ENCODE peak calls at places on chromosome 22, in seven cellular contexts. R, Z, A, I, S, X and H are unnamed samples.

GRCh38 chr22:27461470-27461869 is 340.1 kb downstream of the MN1 start:
- DNase-seq in R (peak), I (no peak), A (peak), X (no peak), S (peak), Z (no peak), H (no peak)

GRCh38 chr22:22603470-22603947 is 40.9 kb upstream of the GGTLC2 start:
- DNase-seq in R (no peak), S (no peak), Z (no peak), X (no peak), I (no peak), A (no peak), H (no peak)

GRCh38 chr22:30561402-30562154 is 12.9 kb downstream of the GAL3ST1 start:
- DNase-seq in I (no peak), R (no peak), X (no peak), Z (peak), S (no peak), A (no peak), H (no peak)

GRCh38 chr22:35310556-35311550 is 11.2 kb downstream of the TOM1 start:
- DNase-seq in A (no peak), R (no peak), Z (no peak), S (no peak), X (no peak), I (no peak), H (no peak)

GRCh38 chr22:48889887-48890692 is 937.6 kb downstream of the BRD1 start:
- DNase-seq in I (no peak), Z (no peak), A (no peak), S (no peak), R (no peak), X (no peak), H (no peak)

GRCh38 chr22:39515266-39516050 is 4.9 kb upstream of the ATF4 start:
- DNase-seq in S (no peak), I (no peak), Z (no peak), A (no peak), X (no peak), R (no peak), H (no peak)

GRCh38 chr22:50665212-50665611 is 7.4 kb upstream of the SHANK3 start:
- DNase-seq in I (no peak), A (no peak), R (no peak), X (no peak), S (no peak), Z (no peak), H (no peak)

GRCh38 chr22:20580611-20581502 is 73.4 kb downstream of the MED15 start:
- DNase-seq in A (no peak), I (no peak), Z (no peak), S (no peak), R (no peak), X (no peak), H (no peak)

GRCh38 chr22:43826142-43827093 is 14.3 kb upstream of the EFCAB6 start:
- DNase-seq in I (peak), A (no peak), S (no peak), R (peak), Z (peak), X (no peak), H (peak)

GRCh38 chr22:47367993-47368945 is 605.8 kb downstream of the TBC1D22A start:
- DNase-seq in A (no peak), S (no peak), I (no peak), X (no peak), R (no peak), Z (no peak), H (no peak)

GRCh38 chr22:27107824-27108223 is 450.4 kb downstream of the MIAT start:
- DNase-seq in A (no peak), X (no peak), R (peak), I (no peak), Z (peak), S (peak), H (no peak)

GRCh38 chr22:47292546-47293320 is 530.3 kb downstream of the TBC1D22A start:
- DNase-seq in Z (no peak), A (no peak), S (no peak), R (no peak), X (no peak), I (no peak), H (no peak)

GRCh38 chr22:38489561-38490133 is 16.5 kb downstream of the DDX17 start:
- DNase-seq in A (no peak), X (no peak), Z (no peak), S (no peak), I (no peak), R (no peak), H (no peak)
- H3K27ac ChIP-seq in A (no peak), X (no peak), Z (peak), S (peak), I (no peak), R (no peak), H (no peak)

GRCh38 chr22:37564111-37564711 is 3.9 kb downstream of the CDC42EP1 start:
- DNase-seq in R (no peak), X (no peak), Z (no peak), I (no peak), A (no peak), S (no peak), H (no peak)

GRCh38 chr22:37566329-37566837 is 6.1 kb downstream of the CDC42EP1 start:
- DNase-seq in I (peak), X (peak), Z (no peak), R (no peak), A (no peak), S (no peak), H (peak)

GRCh38 chr22:37567991-37568390 is 7.7 kb downstream of the CDC42EP1 start:
- DNase-seq in Z (no peak), X (no peak), A (no peak), S (no peak), R (no peak), I (no peak), H (no peak)

GRCh38 chr22:37563153-37564081 is 3.1 kb downstream of the CDC42EP1 start:
- DNase-seq in X (no peak), S (peak), I (peak), Z (no peak), R (peak), A (peak), H (peak)

GRCh38 chr22:37565830-37566229 is 5.5 kb downstream of the CDC42EP1 start:
- DNase-seq in A (no peak), Z (no peak), I (no peak), R (no peak), S (no peak), X (no peak), H (no peak)
- H3K27ac ChIP-seq in A (no peak), Z (no peak), I (peak), R (no peak), S (peak), X (no peak), H (peak)

DNA sequence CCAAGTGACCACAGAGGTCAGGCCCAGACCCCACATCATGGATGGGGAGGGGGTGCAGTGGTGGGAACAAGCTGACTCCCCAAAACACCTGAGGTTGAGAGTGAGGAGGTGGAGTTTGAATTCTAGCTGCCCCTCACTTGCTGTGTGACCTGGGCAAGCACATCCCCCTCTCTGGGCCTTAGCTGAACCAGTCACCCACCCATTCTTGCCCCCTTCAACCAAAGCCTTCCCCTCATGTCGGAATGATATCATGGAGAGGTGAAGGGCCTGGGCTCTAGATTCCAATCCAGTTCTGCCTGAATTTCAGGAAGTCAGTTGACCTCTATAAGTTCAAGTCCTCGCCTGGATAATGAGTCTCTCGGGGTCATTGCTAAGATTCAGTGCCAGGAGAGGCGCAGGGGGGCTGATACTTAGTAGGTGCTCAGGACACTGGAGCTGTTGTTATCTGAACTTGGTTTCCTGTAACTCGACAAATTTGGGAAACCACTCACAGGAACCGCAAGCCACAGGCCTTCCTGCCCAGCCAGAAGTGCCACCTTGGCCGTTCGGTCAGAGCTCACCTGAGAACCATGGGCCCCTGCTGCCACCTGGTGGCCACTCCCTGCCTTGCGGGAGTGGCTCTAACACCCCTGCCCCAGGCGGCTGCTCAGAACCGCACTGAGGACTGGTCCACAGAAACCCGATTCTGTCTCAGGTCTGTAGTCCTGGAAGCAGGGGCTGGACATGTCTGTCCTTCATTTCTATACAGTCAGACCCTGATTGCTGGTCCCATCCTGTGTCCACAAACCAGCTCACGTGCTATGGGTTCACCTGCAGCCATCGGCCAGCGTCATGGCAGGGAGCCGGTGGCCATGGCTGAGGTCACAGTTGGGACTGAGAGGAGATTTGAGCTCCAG is 6.9 kb downstream of the CDC42EP1 start:
- DNase-seq in A (no peak), Z (peak), I (peak), R (peak), S (no peak), X (peak), H (peak)
- H3K27ac ChIP-seq in A (peak), Z (no peak), I (peak), R (no peak), S (peak), X (no peak), H (peak)

DNA sequence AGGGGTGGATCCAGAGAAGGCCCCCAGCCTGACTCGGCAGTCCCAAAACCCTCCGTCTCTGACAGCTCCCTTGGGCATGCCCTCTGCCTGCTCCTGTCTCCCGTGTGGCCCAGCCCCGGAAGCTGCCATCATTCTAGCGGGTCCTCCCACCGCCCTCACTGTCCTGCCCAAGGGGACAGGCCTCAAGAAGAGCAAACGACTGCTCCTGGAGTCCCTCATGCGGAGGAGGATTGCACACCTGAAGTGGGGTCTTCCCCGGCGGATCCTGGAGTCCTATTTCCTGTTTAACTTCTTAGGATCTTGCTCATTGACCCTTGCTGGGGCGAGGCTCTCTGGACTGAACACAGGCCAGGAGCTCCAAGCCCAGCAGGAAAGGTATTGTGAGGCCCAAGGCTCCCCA is 2.6 kb upstream of the MEI1 start:
- DNase-seq in X (no peak), S (no peak), R (no peak), A (no peak), I (no peak), Z (no peak), H (no peak)
- H3K27ac ChIP-seq in X (no peak), S (no peak), R (peak), A (no peak), I (peak), Z (peak), H (peak)

DNA sequence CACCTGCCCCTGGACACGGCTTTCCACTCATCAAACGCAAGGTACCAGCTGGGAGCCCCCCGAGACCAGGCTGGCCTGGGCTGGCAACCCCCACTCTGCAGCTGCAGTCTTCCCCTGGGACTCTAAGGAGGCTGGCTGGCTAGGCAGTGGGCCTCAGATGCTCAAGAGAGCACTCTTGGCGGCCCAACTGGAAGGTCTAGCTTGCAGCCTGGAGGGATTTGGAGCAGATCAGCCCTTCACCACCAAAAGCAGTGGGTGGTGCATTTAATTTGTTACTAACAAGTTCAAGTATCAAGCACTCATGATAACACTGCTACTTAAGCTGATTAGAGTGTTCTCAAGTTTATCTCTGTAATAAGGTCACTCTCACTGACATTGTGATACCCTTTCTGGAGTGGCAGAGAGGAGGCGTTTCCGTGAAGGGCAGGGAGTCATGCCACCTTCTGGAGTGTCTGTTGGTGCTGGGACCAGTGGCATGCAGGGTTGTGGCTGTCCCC is 21.5 kb downstream of the C22orf23 start:
- DNase-seq in I (no peak), R (no peak), A (no peak), S (no peak), Z (no peak), X (no peak), H (no peak)
- H3K27ac ChIP-seq in I (no peak), R (no peak), A (no peak), S (no peak), Z (no peak), X (no peak), H (peak)

GRCh38 chr22:25482091-25482760 is 82.2 kb upstream of the GRK3 start:
- DNase-seq in Z (no peak), S (no peak), R (no peak), X (no peak), I (no peak), A (no peak), H (no peak)
- H3K27ac ChIP-seq in Z (no peak), S (no peak), R (no peak), X (no peak), I (no peak), A (no peak), H (no peak)